ENCODE peak calls at places on chromosomes 12 and 14, in eight cellular contexts. L is HS-5, Q is left ventricle myocardium inferior, B is OCI-LY7, P is NCI-H2029, H is HuH-7.5, E is GM18507, R is SHP77 treated with DMSO at 0.1 percent for 48 hours. U is an unnamed sample.

GRCh38 chr12:121637231-121637914 is 11.0 kb downstream of the ORAI1 start:
- DNase-seq in L (no peak), Q (no peak), B (peak), P (no peak), H (no peak), E (peak), R (no peak), U (no peak)

GRCh38 chr14:21039059-21039422 is 3.1 kb upstream of the RNASE7 start:
- DNase-seq in L (no peak), Q (peak), B (no peak), P (peak), H (no peak), E (no peak), R (peak), U (peak)

GRCh38 chr14:29814153-29815057 is 113.2 kb downstream of the PRKD1 start:
- DNase-seq in L (no peak), Q (peak), B (no peak), P (peak), H (no peak), E (no peak), R (no peak), U (peak)

GRCh38 chr12:42140901-42141300 is 3.8 kb downstream of the GXYLT1 start:
- DNase-seq in L (no peak), Q (no peak), B (no peak), P (no peak), H (peak), E (no peak), R (no peak), U (peak)

GRCh38 chr14:104147346-104148125 is 9.1 kb downstream of the KIF26A start:
- DNase-seq in L (no peak), Q (peak), B (no peak), P (no peak), H (no peak), E (no peak), R (no peak), U (no peak)

GRCh38 chr14:104602933-104603325 is 1.6 kb downstream of the TMEM179 start:
- DNase-seq in L (no peak), Q (no peak), B (no peak), P (no peak), H (no peak), E (no peak), R (no peak), U (no peak)

GRCh38 chr12:104190151-104190550 is 25.4 kb upstream of the TXNRD1 start:
- DNase-seq in L (no peak), Q (no peak), B (no peak), P (no peak), H (no peak), E (no peak), R (no peak), U (no peak)

GRCh38 chr12:52215587-52216031 is 17.4 kb upstream of the KRT7 start:
- DNase-seq in L (no peak), Q (no peak), B (no peak), P (no peak), H (no peak), E (no peak), R (no peak), U (peak)

GRCh38 chr14:89201645-89202044 is 215.4 kb downstream of the FOXN3 start:
- DNase-seq in L (no peak), Q (no peak), B (no peak), P (no peak), H (no peak), E (no peak), R (no peak), U (no peak)

U was measured in fibroblast of lung.